ENCODE peak calls at places on chromosomes 4 and X, in ten cellular contexts. F, L, E, N, Q, O, K, D, G and M are unnamed samples.

GRCh38 chr4:25783943-25784342 is 78.8 kb downstream of the SEL1L3 start:
- DNase-seq in F (no peak), L (no peak), E (no peak), N (no peak), Q (no peak), O (no peak), K (no peak), D (no peak), G (no peak), M (no peak)

GRCh38 chrX:154436597-154437397 is at the start of gene GDI1:
- DNase-seq in F (peak; percentile 47), L (peak; percentile 31), E (no peak), N (peak; percentile 82), Q (no peak), O (peak; percentile 45), K (no peak), D (peak; percentile 65), G (peak; percentile 53), M (peak; percentile 65)

GRCh38 chr4:38160487-38161207 is 200.4 kb downstream of the PTTG2 start:
- DNase-seq in F (peak; percentile 71), L (peak; percentile 97), E (no peak), N (no peak), Q (peak; percentile 95), O (no peak), K (peak; percentile 98), D (no peak), G (no peak), M (peak; percentile 62)

GRCh38 chrX:154378059-154378798 is 866 bp upstream of the EMD start:
- DNase-seq in F (peak; percentile 67), L (peak; percentile 49), E (no peak), N (peak; percentile 86), Q (no peak), O (no peak), K (no peak), D (peak; percentile 56), G (peak; percentile 29), M (no peak)

GRCh38 chrX:153684447-153685178 is 3.1 kb upstream of the SLC6A8 start:
- DNase-seq in F (no peak), L (no peak), E (no peak), N (peak; percentile 37), Q (no peak), O (no peak), K (no peak), D (no peak), G (peak; percentile 45), M (no peak)

GRCh38 chr4:18844726-18845125 is 823.2 kb upstream of the LCORL start:
- DNase-seq in F (no peak), L (peak; percentile 30), E (no peak), N (no peak), Q (peak; percentile 7), O (no peak), K (peak; percentile 4), D (no peak), G (no peak), M (no peak)

GRCh38 chr4:56468097-56468422 is 643 bp downstream of the SRP72 start:
- DNase-seq in F (peak; percentile 50), L (peak; percentile 37), E (no peak), N (no peak), Q (no peak), O (no peak), K (peak; percentile 32), D (no peak), G (peak; percentile 15), M (no peak)

GRCh38 chr4:183364025-183364424 is 41.8 kb upstream of the CLDN24 start:
- DNase-seq in F (no peak), L (no peak), E (no peak), N (no peak), Q (no peak), O (no peak), K (no peak), D (no peak), G (peak; percentile 22), M (no peak)

GRCh38 chrX:20067709-20068315 is 48.9 kb downstream of the MAP7D2 start:
- DNase-seq in F (peak; percentile 60), L (peak; percentile 83), E (peak; percentile 52), N (peak; percentile 76), Q (peak; percentile 76), O (no peak), K (peak; percentile 75), D (peak; percentile 72), G (no peak), M (peak; percentile 72)

GRCh38 chr4:7777871-7778523 is 161.7 kb downstream of the AFAP1 start:
- DNase-seq in F (no peak), L (no peak), E (no peak), N (peak; percentile 28), Q (no peak), O (no peak), K (peak; percentile 47), D (no peak), G (no peak), M (no peak)

GRCh38 chr4:36244257-36245084 is at the start of gene ARAP2:
- DNase-seq in F (peak; percentile 73), L (peak; percentile 12), E (no peak), N (peak; percentile 91), Q (no peak), O (no peak), K (no peak), D (peak; percentile 33), G (peak; percentile 51), M (peak; percentile 82)
- TF ChIP-seq CTCF in F (peak; percentile 28), L (no peak), E (peak; percentile 15), N (no peak), Q (no peak), O (peak; percentile 33), K (no peak), D (peak; percentile 9), G (no peak), M (no peak)

GRCh38 chr4:166169111-166169510 is 296.1 kb downstream of the TLL1 start:
- DNase-seq in F (no peak), L (no peak), E (no peak), N (no peak), Q (no peak), O (peak; percentile 4), K (peak; percentile 23), D (no peak), G (peak; percentile 38), M (no peak)
- TF ChIP-seq CTCF in F (peak; percentile 4), L (peak; percentile 23), E (no peak), N (no peak), Q (peak; percentile 14), O (peak; percentile 49), K (peak; percentile 70), D (no peak), G (peak; percentile 24), M (no peak)

DNA sequence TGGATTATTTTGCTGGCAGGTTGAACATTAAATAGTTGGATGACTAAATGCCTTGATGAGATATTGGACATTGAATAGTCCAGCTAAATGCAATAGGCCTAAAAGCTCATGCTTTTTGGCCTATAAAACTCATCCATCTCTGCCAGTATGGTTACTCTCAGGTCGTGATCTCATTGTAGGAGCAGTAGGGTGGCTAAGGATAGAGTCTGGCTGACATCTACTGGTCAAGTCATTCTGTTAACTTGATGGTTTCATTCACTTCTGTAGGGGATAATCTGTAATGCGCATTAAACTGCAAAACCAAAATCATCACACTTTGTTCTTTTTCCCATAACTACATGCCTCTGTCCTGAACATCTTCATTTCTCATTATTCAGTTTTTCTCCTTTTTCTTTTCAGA is 227.0 kb downstream of the DKK2 start:
- DNase-seq in F (no peak), L (peak; percentile 34), E (no peak), N (no peak), Q (no peak), O (no peak), K (peak; percentile 66), D (no peak), G (no peak), M (peak; percentile 15)
- TF ChIP-seq CTCF in F (no peak), L (peak; percentile 42), E (peak; percentile 26), N (peak; percentile 30), Q (peak; percentile 31), O (peak; percentile 53), K (peak; percentile 58), D (peak; percentile 34), G (no peak), M (no peak)

GRCh38 chr4:3749081-3749480 is 17.1 kb upstream of the ADRA2C start:
- DNase-seq in F (no peak), L (no peak), E (no peak), N (no peak), Q (no peak), O (no peak), K (no peak), D (no peak), G (no peak), M (no peak)

GRCh38 chr4:3744901-3745300 is 21.3 kb upstream of the ADRA2C start:
- DNase-seq in F (no peak), L (no peak), E (no peak), N (no peak), Q (no peak), O (no peak), K (no peak), D (no peak), G (no peak), M (no peak)

GRCh38 chr4:3746701-3747581 is 19.2 kb upstream of the ADRA2C start:
- DNase-seq in F (no peak), L (no peak), E (no peak), N (no peak), Q (no peak), O (no peak), K (no peak), D (no peak), G (no peak), M (peak; percentile 6)

GRCh38 chr4:3745886-3746656 is 20.1 kb upstream of the ADRA2C start:
- DNase-seq in F (no peak), L (no peak), E (no peak), N (no peak), Q (no peak), O (no peak), K (no peak), D (no peak), G (no peak), M (no peak)

DNA sequence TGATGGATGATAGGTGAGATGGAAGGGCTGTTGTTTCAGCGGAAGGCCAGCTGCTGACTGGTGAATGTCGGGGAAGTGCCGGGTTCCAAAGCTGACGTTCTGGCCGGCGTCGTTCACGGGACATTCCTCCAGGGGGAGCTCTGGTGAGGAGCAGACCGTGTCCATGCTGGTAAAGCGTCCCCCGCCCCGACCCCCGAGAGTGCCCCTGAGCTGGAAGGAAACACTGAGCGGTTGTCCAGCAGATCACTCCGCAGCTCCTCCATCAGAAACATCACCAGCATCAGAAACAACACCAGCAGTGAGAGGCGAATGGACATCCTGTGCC is 18.6 kb upstream of the ADRA2C start:
- DNase-seq in F (no peak), L (no peak), E (no peak), N (no peak), Q (no peak), O (peak; percentile 65), K (no peak), D (no peak), G (peak; percentile 87), M (no peak)
- TF ChIP-seq CTCF in F (no peak), L (no peak), E (no peak), N (peak; percentile 39), Q (peak; percentile 8), O (peak; percentile 59), K (peak; percentile 52), D (peak; percentile 54), G (peak; percentile 37), M (no peak)